ENCODE peak calls at places on chromosomes 13 and 19, in six cellular contexts. Z, A, X, U, M and G are unnamed samples.

GRCh38 chr13:27481766-27482165 is 31.4 kb upstream of the MTIF3 start:
- DNase-seq in Z (no peak), A (no peak), X (peak), U (no peak), M (peak), G (no peak)

GRCh38 chr13:30153871-30154426 is 153.4 kb downstream of the KATNAL1 start:
- DNase-seq in Z (no peak), A (no peak), X (peak), U (no peak), M (peak), G (no peak)

GRCh38 chr19:32070101-32070500 is 275.3 kb upstream of the ZNF507 start:
- DNase-seq in Z (no peak), A (no peak), X (no peak), U (no peak), M (no peak), G (no peak)

GRCh38 chr19:29188704-29189375 is 24.1 kb downstream of the UQCRFS1 start:
- DNase-seq in Z (no peak), A (no peak), X (no peak), U (no peak), M (peak), G (no peak)

GRCh38 chr19:56217039-56217949 is 15.2 kb downstream of the ZSCAN5C start:
- DNase-seq in Z (no peak), A (no peak), X (peak), U (no peak), M (peak), G (no peak)

GRCh38 chr19:14004619-14005380 is 1.3 kb downstream of the RFX1 start:
- DNase-seq in Z (no peak), A (peak), X (no peak), U (no peak), M (peak), G (no peak)

GRCh38 chr19:48544856-48545750 is 6.9 kb upstream of the SULT2B1 start:
- DNase-seq in Z (no peak), A (no peak), X (no peak), U (no peak), M (no peak), G (no peak)

GRCh38 chr13:39892731-39893293 is 237.3 kb downstream of the COG6 start:
- DNase-seq in Z (no peak), A (no peak), X (no peak), U (peak), M (peak), G (no peak)

GRCh38 chr19:15775249-15775648 is 12.2 kb upstream of the OR10H5 start:
- DNase-seq in Z (no peak), A (no peak), X (no peak), U (no peak), M (no peak), G (no peak)

GRCh38 chr13:76609643-76610042 is 276.6 kb downstream of the KCTD12 start:
- DNase-seq in Z (no peak), A (no peak), X (no peak), U (no peak), M (no peak), G (no peak)

GRCh38 chr19:7888145-7888825 is at the start of gene LRRC8E:
- DNase-seq in Z (no peak), A (peak), X (peak), U (peak), M (peak), G (no peak)

GRCh38 chr13:43838909-43839308 is 40.6 kb downstream of the CCDC122 start:
- DNase-seq in Z (no peak), A (no peak), X (no peak), U (no peak), M (peak), G (no peak)

GRCh38 chr13:59157181-59157580 is 1006.5 kb downstream of the DIAPH3 start:
- DNase-seq in Z (no peak), A (no peak), X (no peak), U (no peak), M (no peak), G (no peak)

GRCh38 chr19:7287716-7288115 is 6.5 kb downstream of the INSR start:
- DNase-seq in Z (peak), A (no peak), X (peak), U (no peak), M (no peak), G (peak)

GRCh38 chr19:22634450-22634827 is 315 bp downstream of the ZNF492 start:
- DNase-seq in Z (no peak), A (no peak), X (no peak), U (no peak), M (no peak), G (no peak)

GRCh38 chr19:4523306-4524110 is 5.2 kb upstream of the PLIN4 start:
- DNase-seq in Z (no peak), A (no peak), X (no peak), U (no peak), M (peak), G (no peak)

GRCh38 chr13:112132142-112132541 is 65.2 kb downstream of the SOX1 start:
- DNase-seq in Z (no peak), A (no peak), X (no peak), U (no peak), M (no peak), G (no peak)

GRCh38 chr19:11137542-11138384 is 17.8 kb downstream of the SPC24 start:
- DNase-seq in Z (no peak), A (peak), X (peak), U (peak), M (peak), G (no peak)

GRCh38 chr13:33487575-33488243 is 202.2 kb upstream of the STARD13 start:
- DNase-seq in Z (no peak), A (no peak), X (peak), U (no peak), M (peak), G (no peak)

GRCh38 chr19:13718733-13719132 is 45.6 kb upstream of the MRI1 start:
- DNase-seq in Z (no peak), A (no peak), X (peak), U (no peak), M (peak), G (no peak)

GRCh38 chr13:53343345-53343744 is 314.7 kb downstream of the OLFM4 start:
- DNase-seq in Z (no peak), A (no peak), X (peak), U (no peak), M (no peak), G (no peak)

GRCh38 chr19:13865578-13866462 is 11.1 kb upstream of the NANOS3 start:
- DNase-seq in Z (no peak), A (no peak), X (no peak), U (no peak), M (peak), G (no peak)

GRCh38 chr13:36385471-36385870 is 39.3 kb upstream of the SPART start:
- DNase-seq in Z (no peak), A (no peak), X (no peak), U (no peak), M (peak), G (no peak)

GRCh38 chr19:6279931-6280591 is at the start of gene MLLT1:
- DNase-seq in Z (no peak), A (peak), X (peak), U (peak), M (peak), G (peak)

GRCh38 chr13:111359237-111359915 is 38.9 kb downstream of the TEX29 start:
- DNase-seq in Z (no peak), A (no peak), X (peak), U (no peak), M (peak), G (no peak)

GRCh38 chr13:80313668-80314278 is 27.2 kb downstream of the SPRY2 start:
- DNase-seq in Z (no peak), A (no peak), X (no peak), U (no peak), M (no peak), G (no peak)

GRCh38 chr19:47241919-47242644 is 11.1 kb upstream of the BBC3 start:
- DNase-seq in Z (no peak), A (no peak), X (no peak), U (no peak), M (no peak), G (no peak)

GRCh38 chr13:76455960-76456359 is 430.2 kb downstream of the KCTD12 start:
- DNase-seq in Z (no peak), A (no peak), X (no peak), U (no peak), M (peak), G (peak)